ENCODE peak calls at places on chromosomes 4 and X, in five cellular contexts. One of them, this sample, is unnamed.

GRCh38 chr4:128359422-128359821 is 71.8 kb upstream of the PGRMC2 start:
- DNase-seq in A549: no peak
- DNase-seq in HepG2: no peak
- DNase-seq in H1: no peak
- DNase-seq in GM12878: no peak
- DNase-seq in this sample: no peak

GRCh38 chr4:2660596-2661211 is 95.4 kb downstream of the TNIP2 start:
- DNase-seq in A549: no peak
- DNase-seq in HepG2: no peak
- DNase-seq in H1: no peak
- DNase-seq in GM12878: no peak
- DNase-seq in this sample: no peak

GRCh38 chr4:21469438-21470032 is 479.0 kb downstream of the KCNIP4 start:
- DNase-seq in A549: peak; percentile 0
- DNase-seq in HepG2: peak; percentile 11
- DNase-seq in H1: no peak
- DNase-seq in GM12878: no peak
- DNase-seq in this sample: no peak

GRCh38 chr4:8393593-8394038 is 46.9 kb downstream of the ACOX3 start:
- DNase-seq in A549: peak; percentile 52
- DNase-seq in HepG2: no peak
- DNase-seq in H1: no peak
- DNase-seq in GM12878: no peak
- DNase-seq in this sample: no peak

GRCh38 chr4:42282081-42282901 is 115.0 kb upstream of the SHISA3 start:
- DNase-seq in A549: peak; percentile 47
- DNase-seq in HepG2: peak; percentile 65
- DNase-seq in H1: peak; percentile 61
- DNase-seq in GM12878: peak; percentile 33
- DNase-seq in this sample: peak; percentile 59

GRCh38 chrX:12021708-12022107 is 116.6 kb upstream of the FRMPD4 start:
- DNase-seq in A549: no peak
- DNase-seq in HepG2: no peak
- DNase-seq in H1: no peak
- DNase-seq in GM12878: no peak
- DNase-seq in this sample: no peak

GRCh38 chr4:125741825-125742452 is 427.2 kb downstream of the FAT4 start:
- DNase-seq in A549: no peak
- DNase-seq in HepG2: peak; percentile 1
- DNase-seq in H1: no peak
- DNase-seq in GM12878: no peak
- DNase-seq in this sample: peak; percentile 11

GRCh38 chr4:144355809-144356757 is 215.6 kb upstream of the GYPA start:
- DNase-seq in A549: peak; percentile 12
- DNase-seq in HepG2: peak; percentile 3
- DNase-seq in H1: no peak
- DNase-seq in GM12878: peak; percentile 51
- DNase-seq in this sample: no peak

GRCh38 chrX:150236304-150236703 is 126.8 kb upstream of the MAMLD1 start:
- DNase-seq in A549: no peak
- DNase-seq in HepG2: no peak
- DNase-seq in H1: peak; percentile 14
- DNase-seq in GM12878: no peak
- DNase-seq in this sample: no peak

GRCh38 chr4:61511716-61512488 is 311.8 kb downstream of the ADGRL3 start:
- DNase-seq in A549: no peak
- DNase-seq in HepG2: no peak
- DNase-seq in H1: no peak
- DNase-seq in GM12878: no peak
- DNase-seq in this sample: no peak

GRCh38 chr4:1209821-1210220 is 37.4 kb upstream of the SPON2 start:
- DNase-seq in A549: no peak
- DNase-seq in HepG2: no peak
- DNase-seq in H1: no peak
- DNase-seq in GM12878: no peak
- DNase-seq in this sample: peak; percentile 55

GRCh38 chr4:128177376-128177959 is 110.1 kb downstream of the PGRMC2 start:
- DNase-seq in A549: no peak
- DNase-seq in HepG2: no peak
- DNase-seq in H1: no peak
- DNase-seq in GM12878: no peak
- DNase-seq in this sample: peak; percentile 37

GRCh38 chrX:109347618-109348017 is 134.3 kb downstream of the GUCY2F start:
- DNase-seq in A549: no peak
- DNase-seq in HepG2: no peak
- DNase-seq in H1: no peak
- DNase-seq in GM12878: no peak
- DNase-seq in this sample: no peak

GRCh38 chrX:33183366-33183765 is 28.0 kb downstream of the DMD start:
- DNase-seq in A549: no peak
- DNase-seq in HepG2: no peak
- DNase-seq in H1: no peak
- DNase-seq in GM12878: no peak
- DNase-seq in this sample: no peak

GRCh38 chr4:68346461-68346860 is 3.4 kb downstream of the YTHDC1 start:
- DNase-seq in A549: peak; percentile 27
- DNase-seq in HepG2: peak; percentile 49
- DNase-seq in H1: no peak
- DNase-seq in GM12878: no peak
- DNase-seq in this sample: no peak

GRCh38 chrX:115940888-115941332 is 229.6 kb upstream of the AGTR2 start:
- DNase-seq in A549: no peak
- DNase-seq in HepG2: peak; percentile 83
- DNase-seq in H1: peak; percentile 62
- DNase-seq in GM12878: peak; percentile 43
- DNase-seq in this sample: peak; percentile 32

GRCh38 chr4:99457270-99457669 is 22.1 kb upstream of the ADH7 start:
- DNase-seq in A549: no peak
- DNase-seq in HepG2: no peak
- DNase-seq in H1: no peak
- DNase-seq in GM12878: no peak
- DNase-seq in this sample: peak; percentile 8

GRCh38 chrX:110383414-110383813 is 24.8 kb downstream of the RTL9 start:
- DNase-seq in A549: no peak
- DNase-seq in HepG2: no peak
- DNase-seq in H1: no peak
- DNase-seq in GM12878: no peak
- DNase-seq in this sample: no peak

GRCh38 chr4:110514889-110515479 is 39.0 kb downstream of the ENPEP start:
- DNase-seq in A549: no peak
- DNase-seq in HepG2: peak; percentile 30
- DNase-seq in H1: no peak
- DNase-seq in GM12878: no peak
- DNase-seq in this sample: peak; percentile 21

GRCh38 chrX:153766098-153766817 is 2.2 kb downstream of the PLXNB3 start:
- DNase-seq in A549: no peak
- DNase-seq in HepG2: peak; percentile 48
- DNase-seq in H1: no peak
- DNase-seq in GM12878: no peak
- DNase-seq in this sample: peak; percentile 86

GRCh38 chr4:148056879-148057278 is 325.0 kb downstream of the ARHGAP10 start:
- DNase-seq in A549: no peak
- DNase-seq in HepG2: no peak
- DNase-seq in H1: no peak
- DNase-seq in GM12878: peak; percentile 95
- DNase-seq in this sample: peak; percentile 20

GRCh38 chr4:8593268-8594096 is 917 bp downstream of the CPZ start:
- DNase-seq in A549: no peak
- DNase-seq in HepG2: no peak
- DNase-seq in H1: peak; percentile 72
- DNase-seq in GM12878: no peak
- DNase-seq in this sample: peak; percentile 19

GRCh38 chrX:150926791-150927190 is 28.3 kb upstream of the CD99L2 start:
- DNase-seq in A549: no peak
- DNase-seq in HepG2: no peak
- DNase-seq in H1: no peak
- DNase-seq in GM12878: no peak
- DNase-seq in this sample: no peak

GRCh38 chr4:75630174-75630931 is at the start of gene CDKL2:
- DNase-seq in A549: peak; percentile 73
- DNase-seq in HepG2: no peak
- DNase-seq in H1: peak; percentile 93
- DNase-seq in GM12878: peak; percentile 37
- DNase-seq in this sample: no peak

GRCh38 chr4:113952452-113953029 is 26.9 kb downstream of the ARSJ start:
- DNase-seq in A549: peak; percentile 12
- DNase-seq in HepG2: peak; percentile 54
- DNase-seq in H1: peak; percentile 64
- DNase-seq in GM12878: peak; percentile 12
- DNase-seq in this sample: no peak

GRCh38 chr4:10117424-10118354 is 1.1 kb upstream of the WDR1 start:
- DNase-seq in A549: no peak
- DNase-seq in HepG2: no peak
- DNase-seq in H1: peak; percentile 52
- DNase-seq in GM12878: peak; percentile 20
- DNase-seq in this sample: peak; percentile 39

GRCh38 chrX:3026074-3026588 is 15.1 kb upstream of the ARSF start:
- DNase-seq in A549: no peak
- DNase-seq in HepG2: no peak
- DNase-seq in H1: no peak
- DNase-seq in GM12878: no peak
- DNase-seq in this sample: no peak

GRCh38 chr4:185911556-185912064 is 99.6 kb upstream of the SORBS2 start:
- DNase-seq in A549: no peak
- DNase-seq in HepG2: no peak
- DNase-seq in H1: no peak
- DNase-seq in GM12878: no peak
- DNase-seq in this sample: no peak

GRCh38 chr4:80264825-80265224 is 1.6 kb upstream of the FGF5 start:
- DNase-seq in A549: no peak
- DNase-seq in HepG2: no peak
- DNase-seq in H1: no peak
- DNase-seq in GM12878: no peak
- DNase-seq in this sample: no peak

GRCh38 chr4:80268081-80268823 is 1.8 kb downstream of the FGF5 start:
- DNase-seq in A549: no peak
- DNase-seq in HepG2: no peak
- DNase-seq in H1: peak; percentile 55
- DNase-seq in GM12878: no peak
- DNase-seq in this sample: no peak

GRCh38 chr4:80265571-80266266 is 745 bp upstream of the FGF5 start:
- DNase-seq in A549: no peak
- DNase-seq in HepG2: no peak
- DNase-seq in H1: no peak
- DNase-seq in GM12878: no peak
- DNase-seq in this sample: peak; percentile 18

GRCh38 chr4:80266902-80267380 is 477 bp downstream of the FGF5 start:
- DNase-seq in A549: no peak
- DNase-seq in HepG2: no peak
- DNase-seq in H1: no peak
- DNase-seq in GM12878: no peak
- DNase-seq in this sample: peak; percentile 31

DNA sequence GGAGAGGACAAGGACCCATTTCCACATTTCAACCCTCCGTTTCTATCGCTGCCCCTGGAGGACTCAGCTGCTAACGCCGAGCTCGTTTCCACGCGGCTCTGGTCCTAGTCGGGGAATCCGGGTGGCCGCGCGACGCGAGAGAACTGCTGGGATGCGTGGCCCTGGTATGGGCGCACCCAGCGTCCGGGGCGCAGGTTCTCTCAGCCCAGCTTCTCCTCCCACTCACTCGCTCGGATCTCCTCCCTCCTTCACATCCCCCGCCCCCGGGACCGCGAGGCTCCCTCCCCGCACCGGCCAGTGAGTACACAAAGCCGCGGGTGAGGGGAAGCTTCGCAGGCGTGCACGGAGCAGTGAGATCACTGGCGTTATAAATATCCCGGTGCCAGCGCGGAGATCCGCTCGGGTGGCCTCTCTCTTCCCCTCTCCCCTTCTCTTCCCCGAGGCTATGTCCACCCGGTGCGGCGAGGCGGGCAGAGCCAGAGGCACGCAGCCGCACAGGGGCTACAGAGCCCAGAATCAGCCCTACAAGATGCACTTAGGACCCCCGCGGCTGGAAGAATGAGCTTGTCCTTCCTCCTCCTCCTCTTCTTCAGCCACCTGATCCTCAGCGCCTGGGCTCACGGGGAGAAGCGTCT is at the start of gene FGF5:
- DNase-seq in A549: no peak
- DNase-seq in HepG2: no peak
- DNase-seq in H1: peak; percentile 77
- DNase-seq in GM12878: no peak
- DNase-seq in this sample: peak; percentile 84
- TF ChIP-seq KDM1A in A549: no peak
- TF ChIP-seq KDM1A in HepG2: no peak
- TF ChIP-seq KDM1A in H1: no peak
- TF ChIP-seq KDM1A in GM12878: no peak
- TF ChIP-seq KDM1A in this sample: no peak

GRCh38 chrX:65532016-65532415 is 2.6 kb downstream of the LAS1L start:
- DNase-seq in A549: no peak
- DNase-seq in HepG2: no peak
- DNase-seq in H1: no peak
- DNase-seq in GM12878: no peak
- DNase-seq in this sample: no peak
- TF ChIP-seq KDM1A in A549: no peak
- TF ChIP-seq KDM1A in HepG2: no peak
- TF ChIP-seq KDM1A in H1: no peak
- TF ChIP-seq KDM1A in GM12878: no peak
- TF ChIP-seq KDM1A in this sample: no peak

DNA sequence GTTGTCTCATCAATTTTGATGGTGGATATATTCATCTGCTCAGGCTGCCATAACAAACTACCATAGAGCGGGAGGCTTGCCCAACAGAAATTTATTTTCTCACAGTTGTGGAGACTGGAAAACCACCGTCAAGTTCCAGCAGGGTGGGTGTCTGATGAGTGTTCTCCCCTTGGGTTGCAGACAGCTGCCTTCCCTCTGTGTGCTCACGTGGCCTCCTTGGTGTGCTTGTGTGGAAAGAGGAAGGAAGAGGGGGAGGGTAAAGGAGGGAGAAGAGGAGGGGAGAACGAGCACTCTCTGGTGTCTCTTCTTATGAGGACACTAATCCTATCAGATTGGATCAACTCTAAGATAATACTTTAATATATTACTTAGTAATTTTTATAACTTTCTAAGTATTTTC is 123.8 kb upstream of the TEX13D start:
- DNase-seq in A549: no peak
- DNase-seq in HepG2: no peak
- DNase-seq in H1: no peak
- DNase-seq in GM12878: no peak
- DNase-seq in this sample: no peak
- TF ChIP-seq KDM1A in A549: no peak
- TF ChIP-seq KDM1A in HepG2: no peak
- TF ChIP-seq KDM1A in H1: no peak
- TF ChIP-seq KDM1A in GM12878: no peak
- TF ChIP-seq KDM1A in this sample: no peak

GRCh38 chr4:153950100-153950979 is 161.5 kb upstream of the SFRP2 start:
- DNase-seq in A549: no peak
- DNase-seq in HepG2: peak; percentile 21
- DNase-seq in H1: no peak
- DNase-seq in GM12878: no peak
- DNase-seq in this sample: no peak
- TF ChIP-seq KDM1A in A549: no peak
- TF ChIP-seq KDM1A in HepG2: no peak
- TF ChIP-seq KDM1A in H1: no peak
- TF ChIP-seq KDM1A in GM12878: no peak
- TF ChIP-seq KDM1A in this sample: no peak

This sample was measured in K562.